ENCODE peak calls at places on chromosome 1, in five cellular contexts. D, Z, G, V and M are unnamed samples.

GRCh38 chr1:216531308-216532239 is 108.3 kb upstream of the USH2A start:
- DNase-seq in D (peak), Z (peak), G (no peak), V (peak), M (peak)

GRCh38 chr1:14009576-14009975 is 309.6 kb downstream of the PRDM2 start:
- DNase-seq in D (no peak), Z (no peak), G (no peak), V (no peak), M (no peak)

GRCh38 chr1:35807614-35808375 is at the start of gene AGO4:
- DNase-seq in D (peak), Z (peak), G (peak), V (peak), M (peak)

GRCh38 chr1:215146252-215146975 is 63.9 kb downstream of the KCNK2 start:
- DNase-seq in D (peak), Z (peak), G (no peak), V (no peak), M (peak)

GRCh38 chr1:65067491-65068201 is 80.4 kb upstream of the AK4 start:
- DNase-seq in D (peak), Z (peak), G (peak), V (peak), M (peak)

GRCh38 chr1:31038360-31038759 is 27.2 kb downstream of the PUM1 start:
- DNase-seq in D (peak), Z (peak), G (no peak), V (no peak), M (peak)

GRCh38 chr1:8285103-8285502 is 32.8 kb upstream of the SLC45A1 start:
- DNase-seq in D (no peak), Z (no peak), G (no peak), V (no peak), M (no peak)

GRCh38 chr1:33683913-33684312 is 180.0 kb upstream of the HMGB4 start:
- DNase-seq in D (no peak), Z (peak), G (no peak), V (no peak), M (no peak)

GRCh38 chr1:91609571-91609970 is 108.9 kb downstream of the CDC7 start:
- DNase-seq in D (no peak), Z (peak), G (no peak), V (peak), M (peak)

GRCh38 chr1:186496452-186496851 is 35.5 kb upstream of the PDC start:
- DNase-seq in D (no peak), Z (no peak), G (no peak), V (no peak), M (no peak)

GRCh38 chr1:18539171-18539570 is 58.4 kb downstream of the KLHDC7A start:
- DNase-seq in D (no peak), Z (no peak), G (peak), V (no peak), M (no peak)

GRCh38 chr1:211830330-211831142 is at the start of gene LPGAT1:
- DNase-seq in D (peak), Z (peak), G (peak), V (peak), M (peak)

GRCh38 chr1:60428161-60428560 is 354.6 kb upstream of the C1orf87 start:
- DNase-seq in D (peak), Z (no peak), G (no peak), V (no peak), M (peak)

GRCh38 chr1:181112071-181112929 is 23.8 kb downstream of the IER5 start:
- DNase-seq in D (peak), Z (peak), G (peak), V (peak), M (peak)

GRCh38 chr1:233075045-233075444 is 124.6 kb downstream of the NTPCR start:
- DNase-seq in D (peak), Z (peak), G (no peak), V (no peak), M (peak)

GRCh38 chr1:21293537-21294265 is 3.4 kb upstream of the ECE1 start:
- DNase-seq in D (no peak), Z (no peak), G (no peak), V (no peak), M (no peak)

GRCh38 chr1:26784023-26784871 is 3.5 kb upstream of the PIGV start:
- DNase-seq in D (peak), Z (peak), G (peak), V (peak), M (peak)

GRCh38 chr1:15180945-15181523 is 27.5 kb downstream of the TMEM51 start:
- DNase-seq in D (no peak), Z (no peak), G (no peak), V (no peak), M (no peak)

GRCh38 chr1:242784074-242784473 is 259.6 kb upstream of the PLD5 start:
- DNase-seq in D (no peak), Z (no peak), G (no peak), V (no peak), M (no peak)

GRCh38 chr1:185463011-185463410 is 146.0 kb upstream of the IVNS1ABP start:
- DNase-seq in D (no peak), Z (peak), G (no peak), V (no peak), M (no peak)

GRCh38 chr1:30162565-30162964 is 560.8 kb downstream of the MATN1 start:
- DNase-seq in D (no peak), Z (no peak), G (no peak), V (no peak), M (no peak)

GRCh38 chr1:222104661-222105392 is 362.9 kb upstream of the DUSP10 start:
- DNase-seq in D (no peak), Z (no peak), G (no peak), V (no peak), M (no peak)

GRCh38 chr1:210726621-210727020 is 397.9 kb downstream of the HHAT start:
- DNase-seq in D (no peak), Z (no peak), G (no peak), V (no peak), M (peak)

GRCh38 chr1:162904023-162904422 is 43.0 kb upstream of the CCDC190 start:
- DNase-seq in D (no peak), Z (no peak), G (no peak), V (no peak), M (no peak)

GRCh38 chr1:244212792-244213475 is 161.9 kb downstream of the ZBTB18 start:
- DNase-seq in D (no peak), Z (no peak), G (no peak), V (no peak), M (no peak)

GRCh38 chr1:53266038-53266437 is 27.7 kb upstream of the MAGOH start:
- DNase-seq in D (peak), Z (no peak), G (no peak), V (no peak), M (no peak)

GRCh38 chr1:33424205-33424604 is 6.7 kb downstream of the PHC2 start:
- DNase-seq in D (peak), Z (peak), G (no peak), V (no peak), M (no peak)

GRCh38 chr1:97500696-97501297 is 420.0 kb downstream of the DPYD start:
- DNase-seq in D (no peak), Z (peak), G (no peak), V (no peak), M (no peak)

GRCh38 chr1:97105531-97105930 is 383.9 kb downstream of the PTBP2 start:
- DNase-seq in D (peak), Z (peak), G (no peak), V (no peak), M (no peak)

GRCh38 chr1:204587621-204588020 is 71.4 kb downstream of the MDM4 start:
- DNase-seq in D (no peak), Z (no peak), G (no peak), V (no peak), M (no peak)

GRCh38 chr1:42943728-42944127 is 14.9 kb downstream of the SLC2A1 start:
- DNase-seq in D (no peak), Z (no peak), G (no peak), V (no peak), M (no peak)

GRCh38 chr1:180178511-180179161 is 24.0 kb downstream of the QSOX1 start:
- DNase-seq in D (peak), Z (peak), G (peak), V (peak), M (peak)

GRCh38 chr1:93814795-93815737 is 63.9 kb downstream of the DNTTIP2 start:
- DNase-seq in D (peak), Z (no peak), G (no peak), V (no peak), M (no peak)

GRCh38 chr1:23370744-23371710 is 1.4 kb upstream of the ZNF436 start:
- DNase-seq in D (peak), Z (no peak), G (no peak), V (no peak), M (peak)
- H3K4me3 ChIP-seq in D (peak), Z (peak), G (no peak), V (no peak), M (peak)

GRCh38 chr1:45230537-45230936 is 24.1 kb upstream of the ZSWIM5 start:
- DNase-seq in D (no peak), Z (no peak), G (no peak), V (no peak), M (no peak)
- TF ChIP-seq CTCF in D (no peak), Z (no peak), G (no peak), V (no peak), M (no peak)

DNA sequence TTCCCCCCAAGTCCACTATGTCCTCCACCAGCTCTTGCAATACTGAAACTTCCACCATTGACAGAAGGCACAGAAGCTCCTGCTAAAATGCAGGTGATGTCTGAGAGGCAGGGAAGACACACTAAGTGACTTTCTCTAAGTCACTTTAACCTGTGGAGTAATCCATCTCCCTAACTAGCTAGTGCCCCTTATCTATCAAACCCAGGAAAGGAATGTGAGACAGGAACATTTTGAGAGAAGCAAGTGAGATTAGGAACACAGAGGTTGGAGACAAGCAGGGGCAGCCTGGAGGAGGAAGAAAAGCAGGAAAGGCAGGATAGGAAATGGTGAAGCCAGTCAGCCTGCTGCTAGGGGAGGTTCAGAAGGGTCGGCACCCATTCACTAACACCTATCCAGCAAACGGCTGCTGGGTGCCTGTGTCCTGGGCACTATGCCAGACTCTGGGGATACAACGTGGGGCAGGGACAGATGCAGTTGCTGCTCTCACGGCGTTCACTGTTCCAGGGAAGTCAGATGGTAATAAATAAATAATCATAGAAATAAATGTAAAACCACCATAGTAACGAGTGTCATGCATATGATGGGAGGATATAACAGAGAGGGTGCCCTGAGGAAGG is 7.0 kb downstream of the GPA33 start:
- DNase-seq in D (no peak), Z (no peak), G (no peak), V (no peak), M (no peak)
- H3K4me3 ChIP-seq in D (no peak), Z (no peak), G (no peak), V (no peak), M (no peak)

GRCh38 chr1:160874935-160875334 is 10.0 kb downstream of the ITLN1 start:
- DNase-seq in D (peak), Z (no peak), G (no peak), V (no peak), M (no peak)

GRCh38 chr1:160876311-160876710 is 8.7 kb downstream of the ITLN1 start:
- DNase-seq in D (no peak), Z (no peak), G (no peak), V (no peak), M (no peak)

GRCh38 chr1:160879056-160879455 is 5.9 kb downstream of the ITLN1 start:
- DNase-seq in D (no peak), Z (no peak), G (no peak), V (no peak), M (no peak)

GRCh38 chr1:160877221-160877620 is 7.8 kb downstream of the ITLN1 start:
- DNase-seq in D (no peak), Z (no peak), G (no peak), V (no peak), M (no peak)
- TF ChIP-seq CTCF in D (no peak), Z (no peak), G (peak), V (no peak), M (no peak)